ENCODE peak calls at places on chromosomes 1 and 21, in six cellular contexts. L is H54; V is thoracic aorta; I is suprapubic skin; G is activated CD8-positive, alpha-beta T cell treated with anti-CD3 and anti-CD28 coated beads, Interleukin-2, amount 10 ng/mL, durations not matched to agents 7 days and 5 days; Y is M059J. Q is an unnamed sample.

GRCh38 chr1:89465201-89465600 is 59.4 kb upstream of the LRRC8B start:
- DNase-seq in I (no peak), G (peak), Y (peak), L (no peak), V (no peak), Q (no peak)

GRCh38 chr1:147781056-147781471 is 20.7 kb upstream of the GJA5 start:
- DNase-seq in I (no peak), Y (peak), G (no peak), V (no peak), L (no peak), Q (no peak)

GRCh38 chr1:25989860-25990650 is 7.8 kb downstream of the PAFAH2 start:
- DNase-seq in Y (no peak), L (no peak), G (no peak), V (no peak), I (no peak), Q (no peak)

GRCh38 chr1:225881081-225882007 is 836 bp downstream of the TMEM63A start:
- DNase-seq in L (peak), G (peak), I (peak), Y (peak), V (no peak), Q (peak)

GRCh38 chr1:180343931-180344406 is 113.9 kb downstream of the LHX4 start:
- DNase-seq in I (no peak), V (no peak), L (no peak), G (no peak), Y (peak), Q (no peak)

GRCh38 chr1:228154685-228155571 is 5.2 kb downstream of the GJC2 start:
- DNase-seq in L (no peak), I (no peak), V (no peak), Y (no peak), G (no peak), Q (no peak)

GRCh38 chr1:79043506-79043905 is 37.0 kb upstream of the ADGRL4 start:
- DNase-seq in I (no peak), V (no peak), L (no peak), Y (peak), G (no peak), Q (no peak)

GRCh38 chr1:37055631-37056030 is 21.3 kb upstream of the GRIK3 start:
- DNase-seq in G (no peak), L (no peak), I (no peak), V (no peak), Y (no peak), Q (no peak)

GRCh38 chr1:29767088-29767685 is 530.9 kb downstream of the PTPRU start:
- DNase-seq in G (peak), I (peak), L (no peak), V (no peak), Y (no peak), Q (no peak)

GRCh38 chr1:235105051-235106043 is 23.3 kb downstream of the TOMM20 start:
- DNase-seq in Y (peak), I (no peak), L (no peak), V (no peak), G (peak), Q (no peak)

GRCh38 chr1:235748747-235749146 is 99.2 kb upstream of the GNG4 start:
- DNase-seq in Y (no peak), V (no peak), G (no peak), I (no peak), L (no peak), Q (no peak)

GRCh38 chr21:40176732-40177131 is 309.5 kb downstream of the PCP4 start:
- DNase-seq in L (no peak), G (no peak), I (no peak), Y (no peak), V (no peak), Q (no peak)

GRCh38 chr1:36224537-36225297 is 474 bp downstream of the THRAP3 start:
- DNase-seq in Y (peak), G (no peak), L (peak), I (peak), V (peak), Q (no peak)

GRCh38 chr1:84570436-84571149 is 3.6 kb downstream of the CTBS start:
- DNase-seq in Y (peak), V (no peak), I (no peak), L (no peak), G (no peak), Q (no peak)

GRCh38 chr1:154557939-154558609 is 388 bp downstream of the UBE2Q1 start:
- DNase-seq in I (peak), V (no peak), G (peak), Y (peak), L (no peak), Q (peak)

GRCh38 chr1:2554621-2555387 is 1.4 kb upstream of the TNFRSF14 start:
- DNase-seq in Y (no peak), I (no peak), V (no peak), G (peak), L (no peak), Q (peak)

GRCh38 chr1:165439287-165439686 is 5.6 kb downstream of the RXRG start:
- DNase-seq in L (no peak), G (no peak), Y (no peak), V (no peak), I (no peak), Q (no peak)

GRCh38 chr1:178232949-178233348 is 139.0 kb downstream of the RASAL2 start:
- DNase-seq in I (no peak), V (no peak), L (no peak), G (no peak), Y (peak), Q (no peak)

GRCh38 chr1:151520359-151520758 is 9.2 kb downstream of the CGN start:
- DNase-seq in Y (no peak), L (no peak), G (no peak), V (no peak), I (no peak), Q (no peak)

GRCh38 chr1:54081306-54082270 is 28.2 kb downstream of the TCEANC2 start:
- DNase-seq in Y (peak), I (no peak), V (no peak), L (peak), G (peak), Q (peak)

GRCh38 chr1:17068789-17069188 is 15.0 kb upstream of the SDHB start:
- DNase-seq in L (no peak), I (no peak), Y (no peak), G (no peak), V (no peak), Q (no peak)

GRCh38 chr1:8202182-8202905 is 115.6 kb upstream of the SLC45A1 start:
- DNase-seq in V (peak), Y (peak), G (no peak), L (peak), I (no peak), Q (no peak)

GRCh38 chr1:59238535-59238934 is 58.4 kb upstream of the FGGY start:
- DNase-seq in L (no peak), Y (peak), G (no peak), V (no peak), I (no peak), Q (no peak)

GRCh38 chr1:245241506-245242130 is 86.8 kb downstream of the KIF26B start:
- DNase-seq in L (no peak), V (no peak), G (no peak), I (no peak), Y (no peak), Q (no peak)

GRCh38 chr1:62325076-62325475 is 5.8 kb upstream of the KANK4 start:
- DNase-seq in Y (peak), I (no peak), L (no peak), G (no peak), V (no peak), Q (no peak)

GRCh38 chr1:13707211-13707610 is 7.2 kb downstream of the PRDM2 start:
- DNase-seq in V (no peak), Y (no peak), G (no peak), I (no peak), L (no peak), Q (no peak)

GRCh38 chr1:191490303-191490702 is 668.0 kb upstream of the RGS18 start:
- DNase-seq in V (no peak), I (no peak), Y (no peak), G (no peak), L (no peak), Q (no peak)

GRCh38 chr1:65952692-65953091 is 160.0 kb downstream of the PDE4B start:
- DNase-seq in V (no peak), Y (peak), L (no peak), I (no peak), G (no peak), Q (no peak)

GRCh38 chr1:206694551-206695124 is 9.9 kb downstream of the MAPKAPK2 start:
- DNase-seq in L (no peak), G (no peak), V (no peak), Y (peak), I (no peak), Q (no peak)

GRCh38 chr1:1026599-1027413 is 6.9 kb downstream of the AGRN start:
- DNase-seq in Y (no peak), G (no peak), L (no peak), V (no peak), I (no peak), Q (no peak)

GRCh38 chr1:177255411-177255810 is 84.7 kb downstream of the BRINP2 start:
- DNase-seq in I (no peak), Y (peak), V (no peak), G (no peak), L (no peak), Q (no peak)

GRCh38 chr1:209727785-209728184 is 23.1 kb downstream of the HSD11B1 start:
- DNase-seq in I (no peak), V (no peak), Y (no peak), L (no peak), G (no peak), Q (no peak)

GRCh38 chr1:113391643-113392271 is 1.4 kb downstream of the MAGI3 start:
- DNase-seq in Y (peak), L (no peak), G (peak), I (no peak), V (no peak), Q (peak)

GRCh38 chr1:26862781-26863676 is at the start of gene SFN:
- DNase-seq in G (peak), V (no peak), L (peak), Y (peak), I (no peak), Q (peak)